ENCODE peak calls at places on chromosomes 7 and 10, in eight cellular contexts. O is T-helper 2 cell, F is HS-5, J is NCI-H774, H is MCF 10A, U is SHP77, G is fibroblast of gingiva, A is IMR-90. K is an unnamed sample.

GRCh38 chr10:4833286-4833685 is 7.3 kb downstream of the AKR1E2 start:
- DNase-seq in O (no peak), F (no peak), J (no peak), H (no peak), U (no peak), G (no peak), A (no peak), K (no peak)

GRCh38 chr10:15802375-15802949 is 57.8 kb downstream of the MINDY3 start:
- DNase-seq in O (no peak), F (no peak), J (no peak), H (no peak), U (no peak), G (peak), A (no peak), K (no peak)

GRCh38 chr7:141558544-141559183 is 7.5 kb downstream of the AGK start:
- DNase-seq in O (peak), F (no peak), J (peak), H (peak), U (peak), G (peak), A (peak), K (peak)

GRCh38 chr7:96558530-96558929 is 151.1 kb downstream of the SEM1 start:
- DNase-seq in O (no peak), F (no peak), J (no peak), H (no peak), U (no peak), G (no peak), A (peak), K (no peak)

GRCh38 chr10:6473901-6474370 is 106.1 kb downstream of the PRKCQ start:
- DNase-seq in O (peak), F (no peak), J (no peak), H (peak), U (no peak), G (no peak), A (no peak), K (no peak)

GRCh38 chr10:124576526-124577420 is 115.2 kb downstream of the LHPP start:
- DNase-seq in O (no peak), F (no peak), J (no peak), H (no peak), U (no peak), G (no peak), A (no peak), K (no peak)

GRCh38 chr7:19508124-19508523 is 200.7 kb downstream of the POLR1F start:
- DNase-seq in O (no peak), F (no peak), J (no peak), H (no peak), U (no peak), G (no peak), A (no peak), K (peak)

GRCh38 chr10:86668297-86669165 is at the start of gene LDB3:
- DNase-seq in O (no peak), F (no peak), J (no peak), H (peak), U (peak), G (no peak), A (peak), K (no peak)

GRCh38 chr10:128080231-128080630 is 46.0 kb downstream of the MKI67 start:
- DNase-seq in O (no peak), F (no peak), J (no peak), H (no peak), U (no peak), G (no peak), A (no peak), K (no peak)

GRCh38 chr7:104175336-104175984 is 32.4 kb downstream of the ORC5 start:
- DNase-seq in O (no peak), F (no peak), J (no peak), H (no peak), U (no peak), G (no peak), A (peak), K (no peak)

GRCh38 chr10:17412323-17412722 is 42.1 kb downstream of the ST8SIA6 start:
- DNase-seq in O (no peak), F (no peak), J (no peak), H (peak), U (peak), G (no peak), A (no peak), K (no peak)

GRCh38 chr10:13831711-13832110 is 244.9 kb downstream of the PRPF18 start:
- DNase-seq in O (no peak), F (no peak), J (no peak), H (no peak), U (no peak), G (no peak), A (no peak), K (no peak)

GRCh38 chr10:72932259-72933015 is 22.2 kb downstream of the PLA2G12B start:
- DNase-seq in O (no peak), F (no peak), J (no peak), H (no peak), U (no peak), G (peak), A (peak), K (no peak)

GRCh38 chr10:2019281-2019680 is 282.0 kb upstream of the ADARB2 start:
- DNase-seq in O (no peak), F (no peak), J (no peak), H (no peak), U (no peak), G (no peak), A (no peak), K (no peak)

GRCh38 chr10:122130474-122131110 is 140.5 kb upstream of the BTBD16 start:
- DNase-seq in O (no peak), F (no peak), J (no peak), H (peak), U (no peak), G (no peak), A (peak), K (no peak)

GRCh38 chr7:157650131-157650631 is 313.4 kb downstream of the DNAJB6 start:
- DNase-seq in O (no peak), F (no peak), J (no peak), H (no peak), U (no peak), G (no peak), A (no peak), K (no peak)

GRCh38 chr10:113424984-113425383 is 127.9 kb upstream of the HABP2 start:
- DNase-seq in O (no peak), F (no peak), J (no peak), H (no peak), U (no peak), G (no peak), A (no peak), K (no peak)

GRCh38 chr10:89275383-89275782 is 23.8 kb upstream of the LIPA start:
- DNase-seq in O (no peak), F (no peak), J (no peak), H (no peak), U (no peak), G (no peak), A (no peak), K (no peak)

GRCh38 chr10:70352401-70353097 is 29.9 kb downstream of the LRRC20 start:
- DNase-seq in O (no peak), F (no peak), J (no peak), H (peak), U (no peak), G (no peak), A (peak), K (no peak)

GRCh38 chr7:44259547-44260457 is 59.0 kb downstream of the YKT6 start:
- DNase-seq in O (no peak), F (peak), J (no peak), H (peak), U (no peak), G (peak), A (peak), K (no peak)

GRCh38 chr10:29414501-29414900 is 125.6 kb downstream of the LYZL1 start:
- DNase-seq in O (no peak), F (no peak), J (no peak), H (no peak), U (no peak), G (no peak), A (no peak), K (no peak)